ENCODE peak calls at places on chromosomes 6 and 20, in five cellular contexts. U is H9, B is SK-N-SH, H is astrocyte, N is IMR-90. S is an unnamed sample.
A peak's percentile ranks its signal among the peaks of the same experiment; 100 is the strongest.

GRCh38 chr20:17875106-17875980 is 93.3 kb downstream of the SNX5 start:
- DNase-seq in B (no peak), N (peak; percentile 55), H (peak; percentile 72), U (no peak), S (no peak)

GRCh38 chr6:14883921-14884320 is 361.9 kb upstream of the JARID2 start:
- DNase-seq in U (peak; percentile 45), H (peak; percentile 12), N (peak; percentile 64), B (no peak), S (no peak)

GRCh38 chr20:32164984-32165735 is 42.4 kb downstream of the PLAGL2 start:
- DNase-seq in B (no peak), U (no peak), N (peak; percentile 10), H (no peak), S (no peak)

GRCh38 chr20:51008718-51009117 is 14.2 kb downstream of the KCNG1 start:
- DNase-seq in B (no peak), N (no peak), U (no peak), H (no peak), S (no peak)

GRCh38 chr20:58892932-58893224 is 40.4 kb downstream of the GNAS start:
- DNase-seq in N (no peak), B (peak; percentile 55), U (no peak), H (no peak), S (peak; percentile 67)

GRCh38 chr6:111210074-111210729 is 122.9 kb downstream of the SLC16A10 start:
- DNase-seq in B (peak; percentile 61), U (peak; percentile 34), N (peak; percentile 57), H (peak; percentile 30), S (peak; percentile 83)

GRCh38 chr6:12866422-12867029 is 150.0 kb downstream of the PHACTR1 start:
- DNase-seq in U (no peak), H (no peak), N (no peak), B (no peak), S (no peak)

GRCh38 chr6:88972504-88973423 is 9.3 kb upstream of the RNGTT start:
- DNase-seq in N (no peak), B (no peak), U (no peak), H (no peak), S (no peak)

GRCh38 chr6:168390746-168391400 is 50.1 kb upstream of the SMOC2 start:
- DNase-seq in B (no peak), U (no peak), N (no peak), H (no peak), S (no peak)

GRCh38 chr20:58389324-58389967 is 417 bp downstream of the VAPB start:
- DNase-seq in U (no peak), N (peak; percentile 32), B (peak; percentile 74), H (peak; percentile 18), S (peak; percentile 79)

GRCh38 chr6:132190815-132191175 is 210.5 kb downstream of the MOXD1 start:
- DNase-seq in B (no peak), H (peak; percentile 85), N (peak; percentile 65), U (no peak), S (no peak)

GRCh38 chr20:10255846-10256245 is 37.2 kb downstream of the SNAP25 start:
- DNase-seq in B (no peak), N (no peak), H (no peak), U (no peak), S (no peak)

GRCh38 chr6:22784611-22785010 is 215.2 kb downstream of the HDGFL1 start:
- DNase-seq in H (peak; percentile 50), N (peak; percentile 64), B (no peak), U (no peak), S (no peak)

GRCh38 chr6:81749704-81750103 is 2.8 kb downstream of the TENT5A start:
- DNase-seq in N (no peak), H (no peak), B (no peak), U (no peak), S (no peak)

GRCh38 chr6:160273196-160273595 is 14.6 kb upstream of the SLC22A2 start:
- DNase-seq in U (no peak), H (no peak), N (no peak), B (no peak), S (no peak)

GRCh38 chr20:36339646-36340592 is 33.8 kb downstream of the DLGAP4 start:
- DNase-seq in N (no peak), U (peak; percentile 57), B (no peak), H (no peak), S (no peak)

GRCh38 chr6:152309648-152310047 is 327.5 kb downstream of the SYNE1 start:
- DNase-seq in N (no peak), U (peak; percentile 34), H (peak; percentile 59), B (no peak), S (no peak)

GRCh38 chr20:2690718-2691117 is 1.9 kb upstream of the EBF4 start:
- DNase-seq in U (no peak), B (no peak), N (no peak), H (no peak), S (no peak)

GRCh38 chr20:22918286-22918983 is 116.7 kb upstream of the SSTR4 start:
- DNase-seq in B (no peak), H (no peak), N (no peak), U (no peak), S (no peak)

GRCh38 chr6:15663057-15663638 is 320 bp upstream of the DTNBP1 start:
- DNase-seq in H (peak; percentile 32), N (peak; percentile 57), B (peak; percentile 97), U (no peak), S (peak; percentile 91)

GRCh38 chr20:16459019-16459700 is 114.1 kb downstream of the KIF16B start:
- DNase-seq in N (peak; percentile 85), H (peak; percentile 79), U (no peak), B (no peak), S (no peak)

GRCh38 chr6:52310932-52311331 is 26.4 kb upstream of the MCM3 start:
- DNase-seq in H (no peak), B (no peak), N (no peak), U (no peak), S (no peak)

DNA sequence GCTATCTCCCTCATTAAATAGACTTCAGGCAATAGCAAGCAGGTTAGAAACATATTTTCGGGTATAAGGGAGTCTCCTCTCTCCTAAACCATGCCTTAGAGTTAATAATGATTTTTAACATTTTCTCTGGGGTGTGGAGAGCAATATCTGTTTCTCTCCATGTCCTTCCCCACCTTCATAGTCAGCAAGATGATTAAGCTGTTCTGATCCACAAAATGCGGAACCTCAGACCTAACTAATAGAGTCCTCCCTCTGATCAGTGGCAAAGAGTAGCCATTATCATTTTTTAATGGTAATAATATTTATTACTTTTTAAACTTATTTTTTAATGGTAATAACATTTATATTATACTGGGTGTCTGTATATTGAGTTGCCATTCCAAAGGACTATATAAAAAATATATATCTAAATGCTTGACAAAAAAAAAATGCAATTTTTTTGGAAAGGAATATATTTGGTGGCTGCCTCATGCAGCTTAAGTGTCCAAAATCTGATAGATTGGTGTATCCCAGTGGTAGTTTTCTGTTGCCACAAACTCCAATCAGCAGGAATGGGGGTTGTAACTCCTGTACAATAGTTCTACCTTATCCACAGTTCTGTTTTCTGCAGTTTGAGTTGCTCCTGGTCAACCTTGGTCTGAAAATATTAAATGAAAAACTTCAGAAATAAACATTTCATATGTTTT is 14.0 kb upstream of the BTN3A2 start:
- DNase-seq in B (no peak), N (no peak), H (no peak), U (no peak), S (no peak)
- H2AFZ ChIP-seq in B (peak overlapping the region; percentile 66), N (no peak overlapping the region), H (peak overlapping the region; percentile 23), U (no peak overlapping the region), S (no peak overlapping the region)

GRCh38 chr6:85674604-85675003 is 31.9 kb upstream of the SYNCRIP start:
- DNase-seq in N (no peak), H (no peak), B (no peak), U (no peak), S (peak; percentile 64)

GRCh38 chr6:85672050-85672449 is 29.4 kb upstream of the SYNCRIP start:
- DNase-seq in N (no peak), H (no peak), U (peak; percentile 33), B (no peak), S (peak; percentile 66)

GRCh38 chr6:85670573-85670972 is 27.9 kb upstream of the SYNCRIP start:
- DNase-seq in H (peak; percentile 32), N (peak; percentile 55), U (no peak), B (no peak), S (no peak)

GRCh38 chr6:85673198-85674139 is 30.8 kb upstream of the SYNCRIP start:
- DNase-seq in B (no peak), N (no peak), H (no peak), U (no peak), S (peak; percentile 73)

DNA sequence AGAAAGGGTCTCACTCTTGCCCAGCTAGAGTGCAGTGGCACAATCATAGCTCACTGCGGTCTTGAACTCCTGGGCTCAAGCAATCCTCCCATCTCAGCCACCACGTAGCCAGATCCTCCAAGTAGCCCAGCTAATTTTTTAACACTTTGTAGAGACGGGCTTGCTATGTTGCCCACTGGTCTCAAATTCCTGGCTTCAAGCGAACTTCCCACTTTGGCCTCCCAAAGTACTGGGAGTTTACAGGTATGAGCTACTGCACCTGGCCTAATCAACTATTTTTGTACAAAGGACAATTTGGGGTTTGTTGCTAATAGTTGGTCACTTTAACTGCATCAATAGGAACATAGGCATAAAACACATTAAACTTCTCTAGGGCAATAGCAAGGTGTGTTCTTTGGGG is 29.9 kb upstream of the SYNCRIP start:
- DNase-seq in N (no peak), U (peak; percentile 36), B (no peak), H (no peak), S (peak; percentile 69)
- H3K9ac ChIP-seq in N (no peak overlapping the region), U (no peak overlapping the region), B (no peak overlapping the region), H (no peak overlapping the region), S (no peak overlapping the region)

GRCh38 chr6:130967502-130968469 is 95.3 kb downstream of the EPB41L2 start:
- DNase-seq in N (peak; percentile 50), B (no peak), H (no peak), U (no peak), S (no peak)
- H2AFZ ChIP-seq in N (no peak overlapping the region), B (no peak overlapping the region), H (no peak overlapping the region), U (no peak overlapping the region), S (no peak overlapping the region)

GRCh38 chr6:122845916-122846632 is 57.0 kb downstream of the SMPDL3A start:
- DNase-seq in H (peak; percentile 21), N (peak; percentile 48), U (no peak), B (no peak), S (no peak)
- H3K9ac ChIP-seq in H (no peak overlapping the region), N (no peak overlapping the region), U (no peak overlapping the region), B (no peak overlapping the region), S (no peak overlapping the region)